ENCODE peak calls at places on chromosomes 4 and X, in seven cellular contexts. One of them, this sample, is unnamed.

GRCh38 chr4:184826315-184827266 is 823 bp upstream of the ACSL1 start:
- DNase-seq in effector memory CD4-positive, alpha-beta T cell: peak; percentile 54
- DNase-seq in right cardiac atrium: peak; percentile 60
- DNase-seq in A549: no peak
- DNase-seq in right lobe of liver: peak; percentile 79
- DNase-seq in transverse colon: peak; percentile 50
- DNase-seq in mesenchymal stem cell: peak; percentile 44
- DNase-seq in this sample: no peak

GRCh38 chr4:152180369-152180768 is 355.5 kb downstream of the FBXW7 start:
- DNase-seq in right lobe of liver: no peak
- DNase-seq in effector memory CD4-positive, alpha-beta T cell: no peak
- DNase-seq in right cardiac atrium: no peak
- DNase-seq in transverse colon: no peak
- DNase-seq in A549: no peak
- DNase-seq in mesenchymal stem cell: no peak
- DNase-seq in this sample: no peak

GRCh38 chr4:187069398-187069797 is 345.7 kb upstream of the FAT1 start:
- DNase-seq in right cardiac atrium: peak; percentile 18
- DNase-seq in right lobe of liver: no peak
- DNase-seq in effector memory CD4-positive, alpha-beta T cell: no peak
- DNase-seq in transverse colon: no peak
- DNase-seq in A549: no peak
- DNase-seq in mesenchymal stem cell: no peak
- DNase-seq in this sample: no peak

GRCh38 chr4:172858731-172859230 is 309.8 kb upstream of the GALNT7 start:
- DNase-seq in right lobe of liver: no peak
- DNase-seq in A549: no peak
- DNase-seq in right cardiac atrium: no peak
- DNase-seq in transverse colon: no peak
- DNase-seq in mesenchymal stem cell: no peak
- DNase-seq in effector memory CD4-positive, alpha-beta T cell: no peak
- DNase-seq in this sample: no peak

GRCh38 chrX:101462892-101463291 is 22.4 kb upstream of the ARMCX4 start:
- DNase-seq in transverse colon: no peak
- DNase-seq in effector memory CD4-positive, alpha-beta T cell: no peak
- DNase-seq in A549: peak; percentile 21
- DNase-seq in right lobe of liver: no peak
- DNase-seq in mesenchymal stem cell: peak; percentile 43
- DNase-seq in right cardiac atrium: no peak
- DNase-seq in this sample: peak; percentile 34

GRCh38 chrX:44022964-44023363 is 49.8 kb upstream of the NDP start:
- DNase-seq in A549: no peak
- DNase-seq in effector memory CD4-positive, alpha-beta T cell: no peak
- DNase-seq in transverse colon: no peak
- DNase-seq in mesenchymal stem cell: no peak
- DNase-seq in right cardiac atrium: no peak
- DNase-seq in right lobe of liver: no peak
- DNase-seq in this sample: no peak

GRCh38 chrX:119266364-119266995 is 30.4 kb downstream of the PGRMC1 start:
- DNase-seq in right lobe of liver: no peak
- DNase-seq in transverse colon: peak; percentile 11
- DNase-seq in mesenchymal stem cell: peak; percentile 10
- DNase-seq in A549: peak; percentile 31
- DNase-seq in right cardiac atrium: no peak
- DNase-seq in effector memory CD4-positive, alpha-beta T cell: no peak
- DNase-seq in this sample: peak; percentile 8

GRCh38 chr4:2832309-2832980 is 11.2 kb upstream of the ADD1 start:
- DNase-seq in A549: no peak
- DNase-seq in right lobe of liver: peak; percentile 46
- DNase-seq in mesenchymal stem cell: no peak
- DNase-seq in effector memory CD4-positive, alpha-beta T cell: no peak
- DNase-seq in right cardiac atrium: no peak
- DNase-seq in transverse colon: peak; percentile 15
- DNase-seq in this sample: no peak

GRCh38 chrX:2176733-2177132 is 324.0 kb downstream of the DHRSX start:
- DNase-seq in A549: peak; percentile 59
- DNase-seq in right cardiac atrium: no peak
- DNase-seq in right lobe of liver: no peak
- DNase-seq in mesenchymal stem cell: no peak
- DNase-seq in effector memory CD4-positive, alpha-beta T cell: no peak
- DNase-seq in transverse colon: no peak
- DNase-seq in this sample: no peak

DNA sequence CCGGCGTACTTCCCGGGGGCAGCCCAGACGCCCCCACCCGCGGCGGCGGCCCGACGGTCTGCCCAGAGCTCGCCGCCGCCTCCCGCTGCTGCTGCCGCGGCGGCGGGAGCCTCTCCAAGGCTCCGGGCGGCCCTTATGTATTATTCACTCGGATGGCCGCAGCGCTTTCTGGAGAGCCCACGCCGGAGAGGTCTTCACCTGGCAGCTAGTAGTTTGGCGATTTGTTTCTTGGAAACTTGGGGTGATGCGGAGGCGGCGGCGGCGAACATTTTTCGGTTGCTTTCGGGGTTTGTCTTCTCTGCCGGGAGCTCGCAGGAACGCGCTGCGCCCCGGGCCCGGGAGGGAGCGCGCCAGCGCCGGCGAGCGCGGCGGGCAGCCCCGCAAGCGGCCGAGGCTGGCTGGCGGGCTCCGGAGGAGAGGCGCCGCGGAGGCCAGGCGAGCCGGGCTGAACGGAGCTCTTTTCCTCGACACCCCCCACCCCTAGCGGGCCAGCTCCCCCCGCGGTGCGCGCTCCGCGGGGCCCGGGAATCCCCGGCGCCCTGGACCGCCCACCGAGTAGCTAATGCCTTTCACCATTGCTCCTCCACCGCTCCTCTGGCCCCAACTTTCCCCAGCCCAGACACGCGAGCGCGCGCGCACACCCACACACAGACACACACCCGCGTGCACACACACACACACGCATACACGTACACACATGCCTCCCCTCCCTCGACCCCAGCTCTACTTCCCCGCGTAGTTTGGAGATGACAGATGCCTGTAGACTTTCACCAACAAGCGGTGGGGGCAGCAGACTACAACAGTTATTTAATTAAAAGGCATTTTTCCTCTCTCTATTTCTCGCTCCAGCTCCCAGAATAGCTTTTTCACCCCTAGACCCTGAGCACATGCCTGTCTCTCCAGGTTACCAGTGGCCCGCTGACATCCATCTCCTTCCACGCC is 113.4 kb downstream of the DHX15 start:
- DNase-seq in A549: peak; percentile 35
- DNase-seq in right lobe of liver: peak; percentile 52
- DNase-seq in effector memory CD4-positive, alpha-beta T cell: no peak
- DNase-seq in mesenchymal stem cell: peak; percentile 64
- DNase-seq in transverse colon: peak; percentile 11
- DNase-seq in right cardiac atrium: peak; percentile 31
- DNase-seq in this sample: peak; percentile 79
- H3K27ac ChIP-seq in A549: peak overlapping the region; percentile 47
- H3K27ac ChIP-seq in right lobe of liver: no peak overlapping the region
- H3K27ac ChIP-seq in effector memory CD4-positive, alpha-beta T cell: no peak overlapping the region
- H3K27ac ChIP-seq in mesenchymal stem cell: no peak overlapping the region
- H3K27ac ChIP-seq in transverse colon: peak overlapping the region; percentile 78
- H3K27ac ChIP-seq in right cardiac atrium: peak overlapping the region; percentile 21
- H3K27ac ChIP-seq in this sample: peak overlapping the region; percentile 14

GRCh38 chrX:148380107-148380506 is 120.3 kb upstream of the AFF2 start:
- DNase-seq in mesenchymal stem cell: no peak
- DNase-seq in effector memory CD4-positive, alpha-beta T cell: no peak
- DNase-seq in transverse colon: no peak
- DNase-seq in right cardiac atrium: no peak
- DNase-seq in right lobe of liver: no peak
- DNase-seq in A549: no peak
- DNase-seq in this sample: no peak
- H3K27ac ChIP-seq in mesenchymal stem cell: no peak overlapping the region
- H3K27ac ChIP-seq in effector memory CD4-positive, alpha-beta T cell: peak overlapping the region; percentile 60
- H3K27ac ChIP-seq in transverse colon: no peak overlapping the region
- H3K27ac ChIP-seq in right cardiac atrium: no peak overlapping the region
- H3K27ac ChIP-seq in right lobe of liver: no peak overlapping the region
- H3K27ac ChIP-seq in A549: no peak overlapping the region
- H3K27ac ChIP-seq in this sample: no peak overlapping the region

DNA sequence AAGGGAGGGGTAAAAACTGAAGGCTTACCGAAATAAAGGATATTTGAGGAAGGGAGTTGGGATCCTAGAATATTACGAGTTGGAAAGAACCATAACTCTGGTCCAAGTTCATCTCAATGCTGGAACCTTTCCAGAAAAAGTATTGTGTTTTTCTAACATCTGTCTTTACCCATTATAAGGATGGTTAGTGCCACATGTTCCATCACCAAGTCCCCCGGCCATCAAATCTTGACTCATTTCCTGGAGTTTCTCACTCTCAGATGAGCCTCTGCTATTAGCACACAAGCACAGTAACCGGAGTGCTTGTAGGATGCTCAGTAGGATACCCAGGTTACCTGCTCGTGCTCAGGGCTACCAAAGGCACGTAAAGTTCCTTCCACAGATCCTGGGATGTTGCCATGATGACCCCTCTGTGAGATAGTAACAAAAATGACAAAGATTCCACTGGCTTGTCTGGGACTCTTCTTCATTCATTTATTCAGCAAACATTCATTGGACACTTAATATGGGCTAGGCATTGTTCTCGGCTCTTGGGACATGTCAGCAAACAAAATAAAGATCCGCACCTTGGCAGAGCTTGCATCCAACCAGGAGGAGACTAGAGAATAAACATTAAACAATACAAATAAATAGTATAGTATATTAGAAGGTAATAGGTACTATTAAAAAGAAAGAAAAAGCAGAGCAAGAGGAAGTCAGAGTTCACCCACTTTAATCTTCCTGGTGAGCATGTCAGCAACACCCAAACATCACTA is 36.3 kb downstream of the PKD2 start:
- DNase-seq in mesenchymal stem cell: no peak
- DNase-seq in effector memory CD4-positive, alpha-beta T cell: no peak
- DNase-seq in A549: no peak
- DNase-seq in transverse colon: no peak
- DNase-seq in right cardiac atrium: no peak
- DNase-seq in right lobe of liver: no peak
- DNase-seq in this sample: no peak
- H3K27ac ChIP-seq in mesenchymal stem cell: no peak overlapping the region
- H3K27ac ChIP-seq in effector memory CD4-positive, alpha-beta T cell: no peak overlapping the region
- H3K27ac ChIP-seq in A549: no peak overlapping the region
- H3K27ac ChIP-seq in transverse colon: no peak overlapping the region
- H3K27ac ChIP-seq in right cardiac atrium: no peak overlapping the region
- H3K27ac ChIP-seq in right lobe of liver: no peak overlapping the region
- H3K27ac ChIP-seq in this sample: no peak overlapping the region

GRCh38 chrX:24093746-24094145 is 39.0 kb downstream of the EIF2S3 start:
- DNase-seq in right cardiac atrium: no peak
- DNase-seq in effector memory CD4-positive, alpha-beta T cell: no peak
- DNase-seq in right lobe of liver: no peak
- DNase-seq in A549: no peak
- DNase-seq in mesenchymal stem cell: no peak
- DNase-seq in transverse colon: no peak
- DNase-seq in this sample: no peak

GRCh38 chrX:24085133-24085532 is 30.4 kb downstream of the EIF2S3 start:
- DNase-seq in mesenchymal stem cell: no peak
- DNase-seq in right cardiac atrium: no peak
- DNase-seq in effector memory CD4-positive, alpha-beta T cell: no peak
- DNase-seq in right lobe of liver: no peak
- DNase-seq in A549: peak; percentile 74
- DNase-seq in transverse colon: no peak
- DNase-seq in this sample: no peak

DNA sequence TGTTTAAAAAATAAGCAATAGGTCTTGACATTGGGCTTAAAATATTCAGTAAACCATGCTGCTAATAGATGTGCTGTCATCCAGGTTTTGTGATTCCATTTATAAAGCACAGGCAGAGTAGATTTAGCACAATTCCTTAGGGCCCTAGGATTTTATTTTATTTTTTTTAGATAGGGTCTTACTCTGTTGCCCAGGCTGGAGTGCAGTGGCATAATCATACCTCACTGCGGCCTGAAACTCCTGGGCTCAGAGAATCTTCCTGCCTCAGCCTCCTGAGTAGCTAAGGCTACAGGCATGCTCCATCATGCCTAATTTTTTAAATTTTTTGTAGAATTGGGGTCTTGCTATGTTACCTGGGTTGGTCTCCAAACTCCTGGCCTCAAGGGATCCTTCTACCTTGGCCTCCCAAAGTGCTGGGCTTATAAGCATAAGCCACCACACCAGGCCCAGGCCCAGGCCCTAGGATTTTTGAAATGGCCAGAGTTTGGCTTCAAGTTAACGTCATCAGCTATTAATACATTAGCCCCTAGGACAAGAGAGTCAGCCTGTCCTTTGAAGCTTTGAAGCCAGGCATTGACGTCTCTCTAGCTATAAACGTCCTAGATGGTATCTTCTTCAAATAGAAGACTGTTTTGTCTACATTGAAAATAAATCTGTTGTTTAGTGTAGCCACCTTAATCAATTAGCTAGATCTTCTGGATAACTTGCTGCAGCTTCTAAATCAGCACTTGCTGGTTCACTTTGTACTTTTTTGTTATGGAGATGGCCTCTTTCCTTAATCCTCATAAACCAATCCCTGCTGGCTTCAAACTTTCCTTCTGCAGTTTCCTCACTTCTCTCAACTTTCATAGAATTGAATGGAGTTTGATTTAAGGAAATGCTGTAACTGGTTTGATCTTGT is 35.8 kb downstream of the EIF2S3 start:
- DNase-seq in right cardiac atrium: no peak
- DNase-seq in transverse colon: no peak
- DNase-seq in effector memory CD4-positive, alpha-beta T cell: no peak
- DNase-seq in A549: no peak
- DNase-seq in right lobe of liver: no peak
- DNase-seq in mesenchymal stem cell: no peak
- DNase-seq in this sample: no peak
- H3K27ac ChIP-seq in right cardiac atrium: no peak overlapping the region
- H3K27ac ChIP-seq in transverse colon: no peak overlapping the region
- H3K27ac ChIP-seq in effector memory CD4-positive, alpha-beta T cell: no peak overlapping the region
- H3K27ac ChIP-seq in A549: peak overlapping the region; percentile 15
- H3K27ac ChIP-seq in right lobe of liver: no peak overlapping the region
- H3K27ac ChIP-seq in mesenchymal stem cell: no peak overlapping the region
- H3K27ac ChIP-seq in this sample: no peak overlapping the region

This sample was measured in mesendoderm.